ENCODE peak calls at places on chromosomes 7 and 10, in seven cellular contexts. D is activated CD8-positive, alpha-beta memory T cell treated with anti-CD3 and anti-CD28 coated beads for 48 hours; A is T-helper 1 cell; X is GM23338; K is substantia nigra; Y is mucosa of gallbladder; G is posterior cingulate gyrus. P is an unnamed sample.

GRCh38 chr10:86312701-86313270 is 53.8 kb downstream of the GRID1 start:
- DNase-seq in K (peak; percentile 35), A (no peak), Y (no peak), D (no peak), G (no peak), X (peak; percentile 27), P (no peak)

GRCh38 chr7:19235680-19236079 is 90.5 kb upstream of the FERD3L start:
- DNase-seq in G (no peak), K (no peak), Y (no peak), A (no peak), X (no peak), D (no peak), P (no peak)

GRCh38 chr7:130957140-130957513 is 223.1 kb upstream of the KLF14 start:
- DNase-seq in X (no peak), D (no peak), A (peak; percentile 43), K (no peak), Y (no peak), G (no peak), P (no peak)

GRCh38 chr10:90175161-90175681 is 473.8 kb downstream of the KIF20B start:
- DNase-seq in K (no peak), A (no peak), G (no peak), D (no peak), Y (no peak), X (no peak), P (no peak)

GRCh38 chr10:118800920-118801319 is 46.1 kb upstream of the CACUL1 start:
- DNase-seq in A (no peak), X (no peak), Y (peak; percentile 43), D (no peak), K (peak; percentile 10), G (no peak), P (no peak)

GRCh38 chr7:95396136-95397032 is at the start of gene PON3:
- DNase-seq in Y (no peak), A (no peak), G (peak; percentile 59), D (peak; percentile 1), K (no peak), X (peak; percentile 90), P (no peak)

GRCh38 chr10:2051108-2051507 is 313.8 kb upstream of the ADARB2 start:
- DNase-seq in A (no peak), K (no peak), D (no peak), Y (no peak), G (no peak), X (no peak), P (no peak)

GRCh38 chr7:155392726-155393570 is 65.0 kb upstream of the EN2 start:
- DNase-seq in K (no peak), G (peak; percentile 58), Y (no peak), A (no peak), D (no peak), X (no peak), P (no peak)

GRCh38 chr7:123210986-123211385 is 11.2 kb upstream of the SLC13A1 start:
- DNase-seq in A (no peak), K (no peak), G (no peak), D (no peak), Y (no peak), X (no peak), P (no peak)

GRCh38 chr10:71516890-71517289 is 120.2 kb downstream of the CDH23 start:
- DNase-seq in D (no peak), A (no peak), X (peak; percentile 32), G (no peak), K (no peak), Y (no peak), P (no peak)

GRCh38 chr7:132453825-132454224 is 122.4 kb downstream of the PLXNA4 start:
- DNase-seq in A (no peak), D (no peak), G (no peak), Y (no peak), X (no peak), K (no peak), P (no peak)

GRCh38 chr7:127619681-127620405 is 1.9 kb upstream of the PAX4 start:
- DNase-seq in D (no peak), Y (no peak), X (peak; percentile 89), G (no peak), A (no peak), K (no peak), P (no peak)

GRCh38 chr7:48140001-48140681 is 31.1 kb upstream of the ABCA13 start:
- DNase-seq in X (no peak), A (no peak), K (no peak), D (no peak), G (no peak), Y (peak; percentile 25), P (no peak)

GRCh38 chr10:132107211-132107946 is 41.6 kb downstream of the JAKMIP3 start:
- DNase-seq in Y (peak; percentile 7), K (no peak), A (no peak), X (no peak), G (peak; percentile 72), D (no peak), P (no peak)

GRCh38 chr7:4144801-4145470 is 537.2 kb upstream of the FOXK1 start:
- DNase-seq in K (no peak), Y (no peak), D (no peak), G (no peak), X (peak; percentile 58), A (no peak), P (no peak)

GRCh38 chr10:42929993-42930392 is 146.9 kb upstream of the RET start:
- DNase-seq in Y (no peak), D (no peak), A (no peak), K (no peak), G (no peak), X (no peak), P (no peak)

GRCh38 chr10:103278862-103279298 is 1.9 kb downstream of the INA start:
- DNase-seq in G (no peak), Y (peak; percentile 52), A (peak; percentile 36), X (peak; percentile 91), D (peak; percentile 26), K (no peak), P (no peak)

GRCh38 chr7:2661096-2661449 is 26.9 kb upstream of the AMZ1 start:
- DNase-seq in G (no peak), K (no peak), D (no peak), Y (no peak), A (no peak), X (no peak), P (no peak)

GRCh38 chr10:130425881-130426435 is 289.8 kb downstream of the GLRX3 start:
- DNase-seq in Y (no peak), K (no peak), D (no peak), A (no peak), X (no peak), G (no peak), P (no peak)

GRCh38 chr10:3068968-3069737 is 1.8 kb downstream of the PFKP start:
- DNase-seq in X (peak; percentile 63), K (peak; percentile 42), A (no peak), Y (no peak), G (peak; percentile 84), D (no peak), P (no peak)

GRCh38 chr10:125158528-125159485 is 1.6 kb downstream of the CTBP2 start:
- DNase-seq in A (no peak), G (peak; percentile 82), Y (no peak), X (no peak), K (peak; percentile 67), D (no peak), P (no peak)

GRCh38 chr7:6614941-6615737 is at the start of gene ZNF853:
- DNase-seq in K (peak; percentile 20), Y (no peak), A (no peak), D (no peak), G (no peak), X (peak; percentile 64), P (no peak)

GRCh38 chr10:110522365-110522988 is 24.8 kb downstream of the DUSP5 start:
- DNase-seq in X (no peak), G (no peak), K (no peak), Y (no peak), A (no peak), D (no peak), P (no peak)

GRCh38 chr7:13988011-13988410 is 1.5 kb downstream of the ETV1 start:
- DNase-seq in K (no peak), Y (peak; percentile 28), D (no peak), X (no peak), G (no peak), A (no peak), P (no peak)

P was measured in thoracic aorta.